ENCODE peak calls at places on chromosomes 5 and 9, in nine cellular contexts. J is tibial artery; P is upper lobe of right lung; L is CD8-positive, alpha-beta T cell; F is CD4-positive, CD25-positive, alpha-beta regulatory T cell; B is AG04450; Q is substantia nigra; U is hepatocyte; D is heart left ventricle. C is an unnamed sample.

GRCh38 chr9:100714372-100715099 is 136.7 kb downstream of the CAVIN4 start:
- DNase-seq in U (peak), Q (peak), B (peak), J (no peak), D (peak), P (no peak), L (peak), F (peak), C (no peak)

GRCh38 chr9:99785010-99785590 is 36.6 kb upstream of the NR4A3 start:
- DNase-seq in B (no peak), L (no peak), U (no peak), P (no peak), Q (no peak), D (no peak), F (no peak), J (no peak), C (no peak)

GRCh38 chr5:180180846-180181245 is 28.2 kb downstream of the RASGEF1C start:
- DNase-seq in D (no peak), U (no peak), J (no peak), L (no peak), Q (no peak), F (no peak), P (no peak), B (no peak), C (no peak)

GRCh38 chr5:173591300-173591622 is 25.2 kb downstream of the BOD1 start:
- DNase-seq in J (no peak), P (no peak), F (no peak), L (no peak), U (no peak), D (peak), Q (no peak), B (no peak), C (no peak)

GRCh38 chr9:109468927-109469326 is 29.2 kb downstream of the PTPN3 start:
- DNase-seq in J (no peak), Q (no peak), F (no peak), D (no peak), P (no peak), B (no peak), L (no peak), U (no peak), C (no peak)

GRCh38 chr5:88923623-88924619 is 40.9 kb upstream of the MEF2C start:
- DNase-seq in J (no peak), D (no peak), L (no peak), B (no peak), F (no peak), U (no peak), Q (no peak), P (no peak), C (no peak)

GRCh38 chr9:70510157-70510770 is 95.8 kb upstream of the KLF9 start:
- DNase-seq in B (no peak), J (no peak), Q (no peak), L (no peak), U (peak), P (peak), D (peak), F (no peak), C (peak)

GRCh38 chr9:129486496-129487306 is 134.2 kb downstream of the C9orf50 start:
- DNase-seq in B (no peak), Q (no peak), F (no peak), J (peak), D (peak), L (no peak), U (no peak), P (peak), C (no peak)

GRCh38 chr9:134491856-134492255 is 149.7 kb upstream of the COL5A1 start:
- DNase-seq in U (no peak), B (no peak), D (no peak), F (no peak), Q (no peak), P (peak), J (peak), L (no peak), C (no peak)

GRCh38 chr5:169544264-169544950 is 39.2 kb upstream of the SPDL1 start:
- DNase-seq in Q (no peak), U (no peak), L (no peak), B (no peak), P (no peak), D (no peak), J (no peak), F (no peak), C (no peak)

GRCh38 chr9:111431684-111432083 is 52.5 kb downstream of the ECPAS start:
- DNase-seq in J (no peak), D (no peak), P (no peak), Q (no peak), B (no peak), U (no peak), F (no peak), L (no peak), C (no peak)

GRCh38 chr9:129482521-129483466 is 138.1 kb downstream of the C9orf50 start:
- DNase-seq in J (peak), F (peak), B (no peak), U (peak), D (peak), Q (peak), P (peak), L (peak), C (peak)

GRCh38 chr5:74064911-74065310 is 438.9 kb downstream of the ARHGEF28 start:
- DNase-seq in U (no peak), P (no peak), F (no peak), Q (no peak), B (no peak), D (no peak), L (no peak), J (no peak), C (no peak)

GRCh38 chr5:74063346-74063745 is 437.4 kb downstream of the ARHGEF28 start:
- DNase-seq in U (no peak), P (no peak), J (no peak), B (no peak), Q (no peak), F (no peak), L (no peak), D (no peak), C (no peak)

GRCh38 chr5:74067748-74068541 is 441.9 kb downstream of the ARHGEF28 start:
- DNase-seq in F (no peak), P (no peak), Q (no peak), J (no peak), L (no peak), D (no peak), B (no peak), U (no peak), C (no peak)

GRCh38 chr5:74061292-74061691 is 435.3 kb downstream of the ARHGEF28 start:
- DNase-seq in J (no peak), F (no peak), B (no peak), D (no peak), Q (no peak), U (no peak), P (no peak), L (no peak), C (no peak)

DNA sequence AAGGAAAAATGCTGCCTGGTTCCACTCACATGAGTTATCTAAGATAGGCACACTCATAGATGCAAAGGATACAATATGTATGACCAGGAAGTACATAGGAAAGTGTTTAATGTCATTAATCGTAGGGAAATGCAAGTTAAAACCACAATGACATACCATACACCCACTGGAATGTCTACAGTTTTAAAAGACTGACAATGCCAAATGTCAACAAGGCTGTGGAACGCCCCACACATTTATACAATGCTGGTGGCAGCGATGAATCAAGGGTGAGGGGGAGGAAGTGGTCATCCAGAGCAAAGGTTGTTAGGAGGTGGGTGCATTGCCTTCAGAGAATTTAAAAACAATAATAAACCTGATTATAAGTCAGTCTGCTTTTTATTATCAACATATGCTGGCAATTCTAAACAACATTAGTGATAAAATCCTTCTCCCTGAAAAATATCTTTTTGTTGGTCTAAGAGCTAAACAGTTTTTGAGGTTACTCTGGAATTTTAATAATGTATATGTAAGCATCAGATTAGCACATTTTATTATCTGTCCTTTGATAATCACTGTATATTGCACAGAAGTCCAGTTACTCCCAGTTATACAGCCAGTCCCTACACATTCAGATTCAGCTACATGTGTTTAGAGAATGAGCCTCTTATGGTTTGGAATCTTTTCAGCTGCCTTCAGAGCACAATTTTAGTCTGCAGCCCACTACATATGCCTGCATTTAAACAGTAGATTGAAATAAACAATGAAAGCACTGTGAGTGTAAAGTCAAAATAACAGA is 438.0 kb downstream of the ARHGEF28 start:
- DNase-seq in P (no peak), B (peak), U (no peak), Q (no peak), D (no peak), J (no peak), L (no peak), F (no peak), C (no peak)
- H3K27ac ChIP-seq in P (no peak), B (no peak), U (peak), Q (no peak), D (no peak), J (no peak), L (no peak), F (no peak), C (no peak)

DNA sequence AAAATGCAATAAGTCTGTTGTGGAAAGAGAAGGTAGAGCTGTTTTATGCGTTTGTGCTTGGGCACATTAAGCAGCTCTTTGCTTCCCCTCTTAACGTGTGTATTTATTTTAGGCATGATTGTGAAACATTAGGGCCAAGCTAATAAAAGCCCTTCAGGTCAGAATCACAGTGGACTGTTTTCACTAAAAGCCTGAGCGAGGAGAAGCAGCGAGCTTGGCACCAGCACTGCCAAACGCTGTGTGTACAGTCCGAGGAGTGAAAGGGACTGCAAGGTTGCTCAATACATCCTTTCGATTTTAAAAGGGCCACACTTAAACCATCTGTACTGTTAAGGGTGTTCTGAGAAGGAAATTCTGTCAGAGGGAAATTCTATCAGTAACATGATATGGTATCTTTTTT is 107.2 kb upstream of the CKMT2 start:
- DNase-seq in F (no peak), Q (no peak), U (peak), B (no peak), L (no peak), D (no peak), P (peak), J (no peak), C (no peak)
- H3K27ac ChIP-seq in F (no peak), Q (no peak), U (no peak), B (no peak), L (no peak), D (no peak), P (no peak), J (no peak), C (no peak)

GRCh38 chr5:125139590-125139989 is 393.2 kb upstream of the ZNF608 start:
- DNase-seq in L (no peak), B (no peak), Q (no peak), J (no peak), F (no peak), U (no peak), P (no peak), D (no peak), C (no peak)

GRCh38 chr5:125137535-125137934 is 391.1 kb upstream of the ZNF608 start:
- DNase-seq in U (no peak), D (no peak), F (no peak), L (no peak), J (no peak), B (no peak), P (no peak), Q (no peak), C (no peak)

GRCh38 chr5:125140220-125140619 is 393.8 kb upstream of the ZNF608 start:
- DNase-seq in U (no peak), B (no peak), D (no peak), L (no peak), P (no peak), J (no peak), F (no peak), Q (no peak), C (no peak)

GRCh38 chr5:125140855-125141254 is 394.4 kb upstream of the ZNF608 start:
- DNase-seq in P (no peak), B (peak), D (no peak), L (no peak), J (no peak), F (no peak), Q (no peak), U (peak), C (no peak)

DNA sequence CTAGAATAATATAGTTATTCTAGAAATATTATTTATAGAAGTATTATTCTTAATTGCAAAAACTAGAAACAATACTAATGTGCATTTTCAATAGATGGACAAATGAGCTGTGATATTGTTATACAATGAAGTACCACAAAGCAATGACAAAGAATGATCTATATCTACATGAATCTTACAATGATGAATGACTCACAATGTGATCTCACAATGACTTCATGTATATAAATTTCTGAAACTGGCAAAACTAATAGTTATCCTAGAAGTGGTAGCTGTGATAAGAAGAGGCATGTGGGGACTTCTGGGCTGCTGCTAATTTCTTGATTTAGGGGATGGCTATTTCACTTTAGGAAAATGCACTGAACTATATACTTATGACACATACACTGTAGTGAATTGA is 396.0 kb upstream of the ZNF608 start:
- DNase-seq in L (no peak), U (no peak), B (no peak), Q (no peak), F (no peak), P (no peak), J (no peak), D (no peak), C (no peak)
- H3K27ac ChIP-seq in L (no peak), U (no peak), B (no peak), Q (no peak), F (no peak), P (no peak), J (no peak), D (no peak), C (no peak)

GRCh38 chr5:152632380-152632779 is 227.3 kb upstream of the NMUR2 start:
- DNase-seq in B (no peak), P (no peak), Q (no peak), U (no peak), L (no peak), F (no peak), D (no peak), J (no peak), C (no peak)
- H3K27ac ChIP-seq in B (no peak), P (no peak), Q (no peak), U (peak), L (no peak), F (no peak), D (no peak), J (peak), C (no peak)

DNA sequence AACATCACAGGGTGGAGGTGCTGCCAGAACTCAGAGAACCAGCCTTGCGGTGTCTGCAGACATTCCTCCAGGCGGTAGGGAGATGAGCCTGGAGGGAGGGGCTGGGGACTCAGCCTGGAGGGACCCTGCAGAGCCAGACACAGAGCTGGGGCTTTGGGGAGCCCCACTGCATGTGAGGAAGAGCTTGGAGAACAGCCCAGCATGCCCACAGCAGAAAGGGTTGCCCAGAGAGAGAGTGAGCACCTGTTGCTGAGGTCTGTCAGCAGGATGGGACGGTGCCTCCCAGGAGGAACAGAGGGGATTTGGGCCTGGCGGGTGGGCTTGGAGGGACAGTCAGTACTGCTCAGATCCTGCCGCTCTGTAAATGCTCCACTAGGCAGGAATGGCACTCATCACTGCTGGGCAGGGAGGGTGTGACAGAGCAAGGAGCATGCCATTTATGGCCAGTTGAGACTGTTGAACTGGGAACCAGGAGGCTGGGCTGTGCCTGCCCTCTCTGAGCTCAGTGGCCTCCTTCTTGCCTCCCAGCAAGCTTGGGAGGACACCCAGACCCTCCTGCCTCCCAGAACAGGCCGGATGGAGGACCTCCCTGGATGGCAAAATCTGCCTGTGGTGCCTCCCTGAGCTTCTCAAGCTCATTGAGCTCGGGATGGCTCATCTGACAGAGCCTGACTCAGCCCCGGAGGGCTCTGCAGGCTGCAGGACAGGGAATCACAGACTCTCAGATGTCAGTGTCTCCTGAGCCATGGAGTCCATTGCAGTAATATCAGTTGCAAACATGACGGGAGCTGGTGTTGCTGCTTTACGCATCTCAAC is 828 bp upstream of the HRCT1 start:
- DNase-seq in B (no peak), P (no peak), D (no peak), U (no peak), J (peak), F (no peak), L (no peak), Q (no peak), C (no peak)
- H3K27ac ChIP-seq in B (peak), P (peak), D (peak), U (peak), J (peak), F (no peak), L (no peak), Q (peak), C (peak)

GRCh38 chr5:59791131-59791485 is 102.4 kb downstream of the PDE4D start:
- DNase-seq in P (no peak), U (no peak), D (no peak), B (no peak), Q (no peak), F (no peak), J (no peak), L (no peak), C (no peak)
- H3K27ac ChIP-seq in P (no peak), U (peak), D (no peak), B (no peak), Q (no peak), F (no peak), J (no peak), L (no peak), C (no peak)

GRCh38 chr5:72109051-72109411 is 1.8 kb downstream of the MAP1B start:
- DNase-seq in U (no peak), Q (no peak), P (no peak), L (no peak), B (no peak), F (no peak), J (no peak), D (no peak), C (no peak)

GRCh38 chr5:72108200-72109050 is 1.1 kb downstream of the MAP1B start:
- DNase-seq in U (peak), J (peak), B (no peak), Q (peak), D (peak), F (no peak), P (peak), L (no peak), C (no peak)

GRCh38 chr5:72107874-72108199 is 562 bp downstream of the MAP1B start:
- DNase-seq in D (peak), J (no peak), P (no peak), F (no peak), Q (no peak), L (no peak), B (no peak), U (peak), C (no peak)

GRCh38 chr5:72110401-72111013 is 3.2 kb downstream of the MAP1B start:
- DNase-seq in B (no peak), J (peak), Q (peak), D (peak), L (no peak), P (no peak), F (no peak), U (no peak), C (no peak)

GRCh38 chr5:72109625-72110024 is 2.4 kb downstream of the MAP1B start:
- DNase-seq in B (no peak), F (no peak), J (peak), Q (peak), P (no peak), U (peak), D (no peak), L (no peak), C (no peak)
- H3K27ac ChIP-seq in B (no peak), F (no peak), J (peak), Q (peak), P (no peak), U (peak), D (peak), L (no peak), C (no peak)

DNA sequence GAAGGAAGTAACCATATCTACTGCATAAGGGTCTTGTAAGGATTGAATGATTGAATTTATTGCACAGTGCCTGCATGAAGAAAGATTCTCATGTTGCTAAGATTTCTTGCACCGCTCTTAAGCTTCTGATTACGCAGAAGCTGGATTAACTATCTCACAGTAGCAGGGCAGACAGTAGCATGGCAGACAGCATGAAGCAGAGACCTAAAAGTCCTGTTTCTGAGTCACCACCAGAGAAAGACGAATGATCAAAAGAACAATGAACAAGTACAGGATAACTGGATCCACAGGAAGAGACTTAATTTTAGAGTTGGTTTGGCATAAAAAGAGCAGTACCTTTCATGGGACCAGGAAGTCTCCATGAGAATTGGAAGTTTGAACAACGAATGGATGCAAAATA is 142.4 kb downstream of the MAPKAP1 start:
- DNase-seq in P (no peak), D (no peak), L (no peak), J (no peak), F (no peak), U (no peak), B (no peak), Q (no peak), C (no peak)
- H3K27ac ChIP-seq in P (no peak), D (no peak), L (no peak), J (no peak), F (no peak), U (no peak), B (no peak), Q (no peak), C (no peak)